ENCODE peak calls at places on chromosomes 5 and 9, in four cellular contexts. J is glomerular endothelial cell, D is fibroblast of the aortic adventitia, K is GM20000. Y is an unnamed sample.
A peak's percentile ranks its signal among the peaks of the same experiment; 100 is the strongest.

GRCh38 chr5:75734913-75735789 is 17.9 kb upstream of the POC5 start:
- DNase-seq in J (no peak), D (peak; percentile 14), K (peak; percentile 31), Y (no peak)

GRCh38 chr9:89664010-89664409 is 59.2 kb downstream of the GADD45G start:
- DNase-seq in D (no peak), K (no peak), J (no peak), Y (no peak)

GRCh38 chr5:72410896-72411295 is 90.7 kb downstream of the PTCD2 start:
- DNase-seq in K (no peak), D (peak; percentile 52), J (no peak), Y (no peak)

GRCh38 chr5:74851684-74852353 is 14.4 kb downstream of the FAM169A start:
- DNase-seq in J (no peak), D (peak; percentile 73), K (peak; percentile 29), Y (no peak)

GRCh38 chr9:105269593-105269992 is 25.1 kb downstream of the SLC44A1 start:
- DNase-seq in D (no peak), J (no peak), K (no peak), Y (no peak)

GRCh38 chr5:121251954-121252353 is 599.7 kb upstream of the FTMT start:
- DNase-seq in D (peak; percentile 70), J (peak; percentile 41), K (no peak), Y (no peak)

GRCh38 chr5:44797723-44798122 is 11.0 kb upstream of the MRPS30 start:
- DNase-seq in D (no peak), J (no peak), K (no peak), Y (no peak)

GRCh38 chr5:137440800-137441199 is 58.3 kb downstream of the SPOCK1 start:
- DNase-seq in K (no peak), J (no peak), D (no peak), Y (no peak)

GRCh38 chr5:102875672-102876071 is 120.6 kb downstream of the PAM start:
- DNase-seq in D (peak; percentile 30), K (no peak), J (no peak), Y (no peak)

GRCh38 chr5:5637163-5637562 is 214.7 kb downstream of the ICE1 start:
- DNase-seq in D (no peak), J (no peak), K (no peak), Y (no peak)

GRCh38 chr9:114080773-114081440 is 2.8 kb upstream of the AMBP start:
- DNase-seq in K (no peak), D (no peak), J (no peak), Y (no peak)

GRCh38 chr9:89319015-89319905 is 960 bp downstream of the SECISBP2 start:
- DNase-seq in K (no peak), J (no peak), D (no peak), Y (no peak)

GRCh38 chr9:117097761-117098160 is 317.1 kb downstream of the ASTN2 start:
- DNase-seq in K (no peak), J (no peak), D (no peak), Y (no peak)

GRCh38 chr5:17436766-17437221 is 61.2 kb upstream of the TAF11L2 start:
- DNase-seq in D (peak; percentile 7), J (peak; percentile 20), K (peak; percentile 32), Y (no peak)

GRCh38 chr9:116924462-116925110 is 237.5 kb downstream of the TRIM32 start:
- DNase-seq in J (no peak), D (no peak), K (no peak), Y (no peak)

GRCh38 chr5:139488269-139488668 is 5.7 kb upstream of the STING1 start:
- DNase-seq in K (no peak), D (no peak), J (no peak), Y (no peak)

GRCh38 chr5:133425183-133425582 is 187.2 kb downstream of the FSTL4 start:
- DNase-seq in J (no peak), K (no peak), D (no peak), Y (no peak)